ENCODE peak calls at places on chromosomes 12 and 14, in eight cellular contexts. E, J, X, P, L, G, V and C are unnamed samples.

GRCh38 chr14:102094101-102094500 is 7.3 kb upstream of the HSP90AA1 start:
- DNase-seq in V (no peak), E (no peak), L (no peak), X (peak), G (peak), J (no peak), P (no peak), C (no peak)

GRCh38 chr14:68584786-68585185 is 208.1 kb downstream of the ZFP36L1 start:
- DNase-seq in P (no peak), J (no peak), X (peak), L (no peak), E (no peak), V (no peak), G (no peak), C (no peak)

GRCh38 chr12:120066341-120066740 is 50.2 kb downstream of the RAB35 start:
- DNase-seq in L (no peak), X (peak), V (no peak), P (no peak), E (no peak), G (no peak), J (no peak), C (no peak)

GRCh38 chr14:32372154-32372553 is 43.1 kb downstream of the AKAP6 start:
- DNase-seq in X (peak), G (peak), L (peak), J (no peak), E (no peak), V (peak), P (no peak), C (no peak)

GRCh38 chr14:105205718-105206208 is 24.7 kb upstream of the NUDT14 start:
- DNase-seq in J (no peak), X (no peak), G (no peak), L (no peak), V (no peak), P (peak), E (no peak), C (no peak)

GRCh38 chr14:23398348-23398747 is 9.7 kb downstream of the MYH6 start:
- DNase-seq in P (no peak), G (no peak), V (no peak), J (no peak), X (no peak), E (no peak), L (no peak), C (no peak)

GRCh38 chr12:52183544-52183910 is 8.3 kb downstream of the KRT80 start:
- DNase-seq in X (peak), P (no peak), G (no peak), J (no peak), L (no peak), V (no peak), E (no peak), C (no peak)

GRCh38 chr12:21294176-21294575 is 40.5 kb downstream of the SLCO1A2 start:
- DNase-seq in G (no peak), L (no peak), X (peak), J (no peak), P (no peak), V (no peak), E (no peak), C (no peak)

GRCh38 chr12:76586764-76587395 is 27.3 kb upstream of the OSBPL8 start:
- DNase-seq in G (peak), E (no peak), J (no peak), X (peak), P (no peak), L (peak), V (peak), C (peak)

GRCh38 chr12:468671-469389 is 9.1 kb downstream of the B4GALNT3 start:
- DNase-seq in G (peak), V (no peak), L (no peak), P (no peak), X (peak), E (no peak), J (no peak), C (no peak)

GRCh38 chr14:91139776-91140175 is 25.9 kb downstream of the DGLUCY start:
- DNase-seq in P (no peak), V (no peak), X (no peak), L (no peak), E (no peak), G (no peak), J (no peak), C (no peak)

GRCh38 chr12:34297126-34297789 is 275.0 kb downstream of the ALG10 start:
- DNase-seq in E (no peak), G (no peak), V (no peak), X (no peak), J (peak), P (no peak), L (no peak), C (no peak)

GRCh38 chr14:22232486-22232885 is 356.5 kb downstream of the DAD1 start:
- DNase-seq in P (no peak), V (no peak), J (no peak), L (no peak), G (no peak), E (no peak), X (no peak), C (no peak)

GRCh38 chr14:75793806-75794205 is 132.8 kb downstream of the TTLL5 start:
- DNase-seq in L (no peak), E (no peak), P (no peak), J (no peak), V (no peak), G (peak), X (no peak), C (no peak)

DNA sequence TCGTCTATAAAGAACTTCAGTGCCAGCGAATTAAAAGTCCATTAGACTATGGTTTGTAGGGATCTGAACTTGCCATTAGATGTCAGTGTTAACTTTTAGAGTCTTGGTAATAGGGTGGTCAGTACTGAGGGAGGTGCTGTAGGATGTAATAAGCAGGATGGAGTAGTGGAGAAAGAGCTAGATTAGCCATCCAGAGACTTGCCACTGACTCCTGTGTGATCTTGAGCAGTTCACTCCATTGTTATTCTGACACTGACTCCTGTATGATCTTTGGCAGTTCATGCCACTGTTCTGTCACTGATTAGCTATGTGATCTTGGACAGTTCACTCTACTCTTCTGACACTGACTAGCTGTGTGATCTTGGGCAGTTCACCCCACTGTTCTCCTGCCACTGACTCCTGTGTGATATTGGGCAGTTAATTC is 133.6 kb downstream of the TTLL5 start:
- DNase-seq in G (peak), V (peak), L (peak), P (no peak), X (peak), J (no peak), E (no peak), C (no peak)
- TF ChIP-seq CTCF in G (peak), V (peak), L (peak), P (peak), X (no peak), J (peak), E (peak), C (no peak)

GRCh38 chr14:85536835-85537195 is 6.9 kb downstream of the FLRT2 start:
- DNase-seq in V (no peak), X (peak), L (no peak), G (peak), J (no peak), P (no peak), E (no peak), C (no peak)

GRCh38 chr14:85535316-85535715 is 5.4 kb downstream of the FLRT2 start:
- DNase-seq in X (no peak), L (no peak), V (no peak), J (no peak), E (no peak), P (no peak), G (no peak), C (no peak)

GRCh38 chr14:85534914-85535313 is 5.0 kb downstream of the FLRT2 start:
- DNase-seq in X (peak), J (no peak), G (no peak), L (no peak), E (no peak), P (no peak), V (no peak), C (no peak)

GRCh38 chr14:85537526-85537925 is 7.6 kb downstream of the FLRT2 start:
- DNase-seq in P (no peak), L (no peak), E (no peak), V (no peak), X (no peak), G (no peak), J (no peak), C (no peak)

GRCh38 chr14:85535916-85536834 is 6.2 kb downstream of the FLRT2 start:
- DNase-seq in X (peak), E (no peak), P (no peak), J (no peak), G (peak), V (no peak), L (no peak), C (no peak)
- TF ChIP-seq CTCF in X (peak), E (no peak), P (peak), J (peak), G (peak), V (peak), L (peak), C (no peak)

DNA sequence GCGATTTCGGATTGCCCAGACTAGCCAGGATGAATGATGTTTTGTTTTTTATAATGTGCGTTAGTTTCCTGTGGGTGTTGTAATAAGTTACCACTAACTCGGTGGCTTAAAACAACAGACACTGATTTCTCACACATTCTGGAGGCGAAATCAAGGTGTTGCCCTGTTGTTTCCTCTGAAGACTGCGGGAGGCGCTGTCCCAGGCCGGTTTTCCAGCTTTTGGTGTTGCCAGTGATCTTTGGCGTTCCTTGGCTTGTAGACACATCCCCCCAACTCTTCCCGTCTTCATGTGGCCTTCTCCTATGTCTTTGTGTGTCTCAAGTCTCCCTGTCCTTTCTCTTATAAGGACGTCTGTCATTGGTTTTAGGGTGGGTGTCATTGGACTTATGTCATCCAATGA is 267.7 kb downstream of the AACS start:
- DNase-seq in L (no peak), V (no peak), X (no peak), E (no peak), G (no peak), J (no peak), P (no peak), C (no peak)
- TF ChIP-seq CTCF in L (peak), V (no peak), X (no peak), E (no peak), G (no peak), J (no peak), P (no peak), C (no peak)

DNA sequence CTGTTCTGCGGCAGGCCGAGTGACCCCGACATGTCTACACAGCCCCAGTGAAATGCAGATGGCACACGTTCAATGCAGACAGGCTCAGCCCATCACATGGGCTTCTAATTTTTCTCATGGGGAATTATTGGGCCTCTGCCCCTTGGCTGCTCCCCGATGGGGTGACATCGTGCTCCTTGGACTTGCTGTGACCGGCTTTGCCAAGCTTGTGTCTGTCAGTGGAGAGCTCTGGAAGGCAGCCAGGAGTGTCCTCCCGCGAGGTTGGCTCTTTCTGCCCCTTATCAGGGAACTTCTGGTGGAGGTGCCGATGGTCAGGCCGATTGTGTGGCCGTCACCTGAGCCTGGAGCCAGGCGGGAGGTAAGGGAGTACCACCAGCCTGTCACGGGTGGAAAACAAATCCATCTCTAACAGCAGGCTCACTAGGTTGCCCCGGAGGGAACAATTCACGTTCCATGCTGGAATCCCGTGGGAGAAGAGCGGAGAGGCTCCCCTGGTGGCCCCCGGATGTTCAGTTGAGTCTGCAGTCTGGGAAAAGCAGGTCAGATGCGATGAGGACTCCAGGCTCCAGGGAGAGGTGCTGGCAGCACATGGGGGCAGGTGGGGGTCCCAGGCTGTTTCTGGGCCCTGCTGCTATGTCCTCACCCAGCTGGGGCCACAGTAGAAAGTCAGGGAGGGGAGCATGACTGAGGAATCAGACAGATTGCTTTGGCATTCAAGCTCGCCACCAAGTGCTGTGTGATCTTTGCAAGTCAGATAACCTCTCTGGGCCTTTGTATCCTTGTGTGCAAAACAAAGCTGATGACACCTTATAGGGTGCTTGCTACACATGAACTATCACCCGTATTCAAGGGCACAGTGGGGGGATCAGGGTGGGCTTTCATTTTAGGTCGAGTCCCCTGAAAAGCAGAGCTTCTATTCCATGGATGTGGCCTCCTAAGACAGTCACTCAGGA is 43.2 kb upstream of the EML1 start:
- DNase-seq in E (no peak), X (no peak), L (no peak), G (peak), J (peak), V (no peak), P (no peak), C (no peak)
- TF ChIP-seq CTCF in E (no peak), X (no peak), L (peak), G (no peak), J (no peak), V (no peak), P (no peak), C (no peak)

DNA sequence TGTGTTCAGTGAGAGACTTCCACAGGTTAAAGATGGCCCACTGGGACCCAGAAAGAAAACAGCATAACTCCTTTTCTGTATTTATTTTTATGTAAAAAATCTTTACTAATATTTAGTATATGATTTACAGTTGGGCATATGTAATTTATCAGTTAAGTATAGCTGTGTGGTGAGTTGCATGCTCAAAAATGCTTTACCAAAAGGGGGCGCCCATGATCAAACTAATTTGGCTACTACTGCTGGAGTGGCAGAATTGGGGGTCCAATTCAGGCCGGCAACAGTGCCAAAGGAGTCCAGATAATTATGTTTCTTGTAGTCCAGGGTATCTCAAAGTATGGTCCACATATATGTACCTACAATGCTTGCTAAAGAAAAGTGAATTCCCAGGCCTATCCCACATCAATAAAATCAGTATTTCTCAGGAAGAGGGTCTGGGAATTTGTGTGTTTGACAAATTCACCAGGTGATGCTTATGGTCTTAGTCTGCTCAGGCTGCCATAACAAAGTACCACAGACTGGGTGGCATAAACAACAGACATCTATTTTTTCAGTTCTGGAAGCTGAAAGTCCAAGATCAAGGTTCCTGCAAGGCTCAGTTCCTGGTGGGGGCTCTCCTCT is 152.0 kb downstream of the KTN1 start:
- DNase-seq in G (peak), P (no peak), J (no peak), L (peak), X (peak), V (no peak), E (peak), C (no peak)
- TF ChIP-seq CTCF in G (peak), P (peak), J (peak), L (peak), X (peak), V (peak), E (peak), C (peak)

GRCh38 chr14:61322799-61323290 is 1.5 kb downstream of the PRKCH start:
- DNase-seq in P (no peak), E (no peak), L (no peak), G (no peak), V (no peak), J (no peak), X (peak), C (peak)

GRCh38 chr14:61319706-61320105 is 1.7 kb upstream of the PRKCH start:
- DNase-seq in V (no peak), G (no peak), J (no peak), E (no peak), P (no peak), L (no peak), X (no peak), C (no peak)

GRCh38 chr14:61320806-61321384 is 484 bp upstream of the PRKCH start:
- DNase-seq in J (no peak), L (no peak), G (no peak), X (peak), P (peak), E (no peak), V (no peak), C (no peak)

GRCh38 chr14:61322011-61322798 is 826 bp downstream of the PRKCH start:
- DNase-seq in G (no peak), E (no peak), L (no peak), X (peak), V (no peak), P (peak), J (peak), C (peak)

GRCh38 chr14:61321385-61322010 is at the start of gene PRKCH:
- DNase-seq in L (peak), E (no peak), X (peak), G (peak), V (no peak), J (peak), P (peak), C (peak)
- TF ChIP-seq CTCF in L (peak), E (peak), X (peak), G (no peak), V (peak), J (no peak), P (no peak), C (peak)

GRCh38 chr12:16685107-16685506 is 79.1 kb upstream of the LMO3 start:
- DNase-seq in G (peak), X (peak), E (no peak), V (no peak), P (no peak), J (no peak), L (no peak), C (no peak)
- TF ChIP-seq CTCF in G (peak), X (peak), E (no peak), V (peak), P (peak), J (no peak), L (no peak), C (peak)

GRCh38 chr14:45526715-45527549 is 273.9 kb upstream of the MIS18BP1 start:
- DNase-seq in L (peak), P (peak), J (no peak), X (peak), V (no peak), G (no peak), E (no peak), C (peak)
- TF ChIP-seq CTCF in L (peak), P (peak), J (peak), X (peak), V (no peak), G (no peak), E (no peak), C (peak)

DNA sequence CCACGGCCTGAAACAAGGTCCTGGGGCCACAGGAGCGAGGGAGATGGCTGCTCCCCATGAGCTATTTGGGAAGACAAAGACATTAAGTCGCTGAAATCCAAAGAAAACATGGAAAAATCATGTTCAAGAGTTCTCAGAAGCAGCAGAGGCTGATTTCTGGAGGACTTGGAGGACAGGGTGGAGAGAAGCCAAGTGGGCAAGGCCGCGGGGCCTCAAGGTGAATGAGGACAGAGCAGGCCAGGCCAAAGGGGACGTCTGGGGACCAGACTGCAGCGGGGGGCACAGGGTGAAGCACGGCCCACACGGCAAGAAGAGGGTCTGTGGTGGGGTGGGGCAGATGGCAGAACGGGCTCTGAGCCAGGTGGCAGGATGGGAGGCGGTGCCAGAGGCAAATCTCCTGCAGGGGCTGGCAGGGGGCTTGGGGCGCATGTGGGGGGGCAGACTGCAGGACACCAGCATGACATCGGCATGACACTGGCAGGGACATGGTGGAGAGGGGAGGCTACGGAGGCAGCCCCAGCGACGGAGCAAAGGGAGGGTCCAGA is 48.9 kb downstream of the RNF34 start:
- DNase-seq in X (no peak), J (no peak), G (no peak), P (no peak), V (no peak), E (no peak), L (no peak), C (no peak)
- TF ChIP-seq CTCF in X (no peak), J (no peak), G (no peak), P (no peak), V (no peak), E (no peak), L (no peak), C (no peak)

GRCh38 chr14:54712371-54712998 is 145.6 kb downstream of the SAMD4A start:
- DNase-seq in P (no peak), E (no peak), G (peak), L (no peak), V (no peak), J (no peak), X (no peak), C (no peak)

GRCh38 chr14:54715811-54716210 is 148.9 kb downstream of the SAMD4A start:
- DNase-seq in X (no peak), L (no peak), E (no peak), G (peak), J (no peak), V (no peak), P (no peak), C (no peak)

GRCh38 chr14:54718046-54718445 is 151.1 kb downstream of the SAMD4A start:
- DNase-seq in E (no peak), G (no peak), X (no peak), L (no peak), V (no peak), P (no peak), J (no peak), C (no peak)

GRCh38 chr14:54713364-54713763 is 146.4 kb downstream of the SAMD4A start:
- DNase-seq in X (no peak), P (no peak), L (no peak), J (no peak), E (no peak), G (peak), V (no peak), C (no peak)

DNA sequence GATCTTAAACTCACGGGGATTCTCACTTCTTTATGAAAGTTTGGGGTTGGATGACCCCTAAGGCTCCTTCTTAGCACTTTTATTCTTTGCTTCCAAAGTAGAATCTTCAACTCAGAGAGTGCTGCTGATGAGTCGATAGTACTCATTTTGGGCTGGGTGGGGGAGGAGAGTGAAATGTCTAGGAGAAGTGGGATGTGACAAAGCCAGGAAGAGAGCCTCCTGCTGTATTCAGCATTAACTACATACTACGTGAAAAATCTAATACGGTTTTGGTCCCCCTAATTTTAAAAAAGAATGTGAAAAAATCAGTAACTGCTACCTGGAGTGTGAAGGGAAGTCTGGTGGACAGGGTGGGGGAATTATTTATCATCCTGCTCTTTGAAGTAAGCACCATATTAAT is 148.3 kb downstream of the SAMD4A start:
- DNase-seq in L (peak), V (no peak), G (peak), E (no peak), J (no peak), X (peak), P (no peak), C (no peak)
- TF ChIP-seq CTCF in L (peak), V (peak), G (peak), E (no peak), J (no peak), X (no peak), P (no peak), C (no peak)